ENCODE peak calls at places on chromosomes 7 and 10, in seven cellular contexts. O, Z, U, V, Q, C and S are unnamed samples.

GRCh38 chr7:150931199-150931869 is 46.8 kb downstream of the KCNH2 start:
- DNase-seq in O (no peak), U (peak), Z (no peak), C (no peak), V (no peak), Q (no peak), S (no peak)

GRCh38 chr7:129160161-129160911 is 15.8 kb downstream of the TSPAN33 start:
- DNase-seq in V (no peak), U (peak), Z (no peak), C (no peak), Q (no peak), O (no peak), S (no peak)

GRCh38 chr7:18555120-18555519 is 59.6 kb downstream of the HDAC9 start:
- DNase-seq in V (no peak), C (no peak), Q (no peak), O (no peak), U (no peak), Z (no peak), S (no peak)

GRCh38 chr7:44104880-44105771 is 981 bp downstream of the AEBP1 start:
- DNase-seq in V (peak), Q (no peak), Z (peak), O (peak), C (peak), U (no peak), S (no peak)

GRCh38 chr7:44264221-44264956 is 61.0 kb downstream of the CAMK2B start:
- DNase-seq in Z (no peak), O (no peak), C (no peak), Q (no peak), V (no peak), U (peak), S (peak)

GRCh38 chr7:69826283-69826682 is 228.0 kb downstream of the AUTS2 start:
- DNase-seq in O (no peak), Z (no peak), U (no peak), V (no peak), Q (no peak), C (no peak), S (no peak)

GRCh38 chr7:121019018-121019417 is 30.5 kb downstream of the CPED1 start:
- DNase-seq in Z (no peak), C (no peak), U (no peak), O (no peak), Q (no peak), V (peak), S (no peak)

GRCh38 chr10:114306116-114306973 is 67.3 kb downstream of the VWA2 start:
- DNase-seq in C (no peak), U (no peak), Q (no peak), Z (peak), O (no peak), V (peak), S (peak)

GRCh38 chr7:42522227-42522991 is 285.4 kb upstream of the GLI3 start:
- DNase-seq in V (peak), U (no peak), Q (no peak), Z (no peak), C (no peak), O (no peak), S (no peak)

GRCh38 chr7:106063039-106063438 is 49.1 kb downstream of the SYPL1 start:
- DNase-seq in Z (no peak), V (no peak), O (no peak), U (no peak), C (no peak), Q (no peak), S (no peak)

GRCh38 chr7:25805027-25805687 is 346.8 kb upstream of the NFE2L3 start:
- DNase-seq in C (no peak), O (no peak), Q (no peak), V (peak), Z (no peak), U (peak), S (peak)

GRCh38 chr10:80144302-80145131 is 12.0 kb downstream of the PLAC9 start:
- DNase-seq in U (no peak), Q (peak), O (peak), C (no peak), V (no peak), Z (no peak), S (peak)

GRCh38 chr7:75039709-75040108 is 33.9 kb downstream of the RCC1L start:
- DNase-seq in U (no peak), Z (no peak), C (no peak), O (no peak), V (no peak), Q (no peak), S (no peak)

GRCh38 chr7:94540428-94540827 is 30.8 kb downstream of the CASD1 start:
- DNase-seq in C (no peak), Z (no peak), Q (no peak), V (no peak), U (no peak), O (no peak), S (no peak)

GRCh38 chr7:100107890-100108289 is 6.4 kb downstream of the AP4M1 start:
- DNase-seq in O (no peak), Q (no peak), V (no peak), Z (no peak), U (no peak), C (no peak), S (no peak)

GRCh38 chr7:94276797-94277196 is 117.9 kb upstream of the COL1A2 start:
- DNase-seq in O (no peak), Q (no peak), U (peak), C (no peak), Z (no peak), V (no peak), S (no peak)

GRCh38 chr10:29709484-29710002 is 74.8 kb upstream of the SVIL start:
- DNase-seq in C (no peak), O (no peak), Q (no peak), V (no peak), Z (no peak), U (no peak), S (no peak)

GRCh38 chr7:157618091-157618726 is 281.4 kb downstream of the DNAJB6 start:
- DNase-seq in Q (no peak), V (no peak), U (no peak), O (no peak), Z (no peak), C (no peak), S (no peak)

GRCh38 chr7:135653285-135654080 is 8.8 kb upstream of the STMP1 start:
- DNase-seq in Z (no peak), Q (no peak), O (no peak), C (no peak), U (peak), V (peak), S (no peak)

GRCh38 chr7:46291064-46291463 is 370.0 kb upstream of the IGFBP3 start:
- DNase-seq in C (no peak), U (no peak), Q (no peak), Z (peak), O (no peak), V (peak), S (peak)

GRCh38 chr7:85186083-85186520 is 754 bp downstream of the SEMA3D start:
- DNase-seq in Q (no peak), Z (peak), U (peak), C (no peak), V (peak), O (peak), S (peak)

GRCh38 chr7:75989084-75989725 is 5.2 kb downstream of the TMEM120A start:
- DNase-seq in U (no peak), C (no peak), V (no peak), Q (no peak), Z (no peak), O (no peak), S (no peak)